ENCODE peak calls at places on chromosomes 16 and 17, in four cellular contexts. P is left ventricle myocardium inferior, X is fibroblast of mammary gland, H is T-cell. Q is an unnamed sample.

GRCh38 chr17:46947236-46947635 is 24.3 kb downstream of the GOSR2 start:
- DNase-seq in P (no peak), X (no peak), H (no peak), Q (no peak)

GRCh38 chr17:80927791-80928216 is 63.8 kb upstream of the CHMP6 start:
- DNase-seq in H (no peak), P (no peak), X (no peak), Q (no peak)

GRCh38 chr16:4679854-4680636 is 13.3 kb upstream of the NUDT16L1 start:
- DNase-seq in P (peak; percentile 76), H (no peak), X (peak; percentile 91), Q (no peak)

GRCh38 chr17:19372439-19372838 is 5.9 kb upstream of the MAPK7 start:
- DNase-seq in X (no peak), H (no peak), P (no peak), Q (no peak)

GRCh38 chr17:67246648-67247415 is 1.8 kb upstream of the HELZ start:
- DNase-seq in H (peak; percentile 10), X (peak; percentile 58), P (no peak), Q (no peak)

GRCh38 chr17:55883112-55883511 is 132.3 kb downstream of the PCTP start:
- DNase-seq in P (no peak), X (no peak), H (no peak), Q (peak; percentile 7)

GRCh38 chr17:78263063-78263735 is 31.8 kb downstream of the TMEM235 start:
- DNase-seq in H (no peak), X (no peak), P (peak; percentile 57), Q (peak; percentile 90)

GRCh38 chr17:44794699-44795413 is 35.2 kb downstream of the GJC1 start:
- DNase-seq in H (no peak), X (peak; percentile 94), P (no peak), Q (no peak)

GRCh38 chr16:86222965-86223551 is 287.3 kb upstream of the FOXF1 start:
- DNase-seq in X (peak; percentile 93), H (no peak), P (no peak), Q (no peak)

GRCh38 chr17:7579001-7579838 is at the start of gene CD68:
- DNase-seq in H (no peak), P (peak; percentile 54), X (peak; percentile 98), Q (peak; percentile 58)

GRCh38 chr17:41160648-41161047 is at the start of gene KRTAP4-4:
- DNase-seq in H (no peak), X (no peak), P (no peak), Q (no peak)

GRCh38 chr16:54930034-54930938 is at the start of gene IRX5:
- DNase-seq in X (peak; percentile 94), H (no peak), P (peak; percentile 91), Q (peak; percentile 92)

GRCh38 chr17:78766225-78766624 is 15.8 kb downstream of the CYTH1 start:
- DNase-seq in P (no peak), H (no peak), X (no peak), Q (no peak)

GRCh38 chr17:65191805-65192740 is 54.9 kb downstream of the RGS9 start:
- DNase-seq in X (peak; percentile 54), H (no peak), P (no peak), Q (no peak)

GRCh38 chr17:46152423-46152822 is 40.8 kb downstream of the KANSL1 start:
- DNase-seq in X (no peak), P (no peak), H (no peak), Q (no peak)

GRCh38 chr17:10683853-10684252 is 13.5 kb downstream of the SCO1 start:
- DNase-seq in X (peak; percentile 64), P (no peak), H (no peak), Q (peak; percentile 46)

GRCh38 chr16:69031877-69032301 is 73.6 kb upstream of the HAS3 start:
- DNase-seq in X (peak; percentile 19), P (no peak), H (no peak), Q (no peak)

GRCh38 chr17:82377924-82378740 is 6.6 kb downstream of the UTS2R start:
- DNase-seq in X (no peak), H (no peak), P (no peak), Q (no peak)

GRCh38 chr17:52106638-52107261 is 51.8 kb downstream of the CA10 start:
- DNase-seq in H (no peak), X (peak; percentile 46), P (no peak), Q (peak; percentile 69)

GRCh38 chr16:4089811-4090293 is 26.4 kb downstream of the ADCY9 start:
- DNase-seq in H (no peak), P (no peak), X (no peak), Q (no peak)

GRCh38 chr17:44779211-44780025 is 20.6 kb downstream of the ADAM11 start:
- DNase-seq in P (peak; percentile 83), H (peak; percentile 63), X (peak; percentile 71), Q (peak; percentile 91)

GRCh38 chr17:28216528-28216927 is 102.5 kb upstream of the TMEM97 start:
- DNase-seq in P (no peak), H (no peak), X (peak; percentile 64), Q (no peak)

Q was measured in SK-N-SH.